ENCODE peak calls at places on chromosome 21, in ten cellular contexts. One of them, this sample, is unnamed.

GRCh38 chr21:27329255-27329851 is 362.5 kb upstream of the ADAMTS5 start:
- DNase-seq in left ventricle myocardium inferior: no peak
- DNase-seq in progenitor cell of endocrine pancreas: no peak
- DNase-seq in activated CD8-positive, alpha-beta T cell treated with anti-CD3 and anti-CD28 coated beads for 36 hours: no peak
- DNase-seq in astrocyte of the cerebellum: no peak
- DNase-seq in endothelial cell: no peak
- DNase-seq in CD8-positive, alpha-beta T cell: no peak
- DNase-seq in fibroblast of lung: peak
- DNase-seq in IMR-90: peak
- DNase-seq in uterus: no peak
- DNase-seq in this sample: no peak

GRCh38 chr21:46083271-46084040 is 14.5 kb upstream of the COL6A2 start:
- DNase-seq in astrocyte of the cerebellum: no peak
- DNase-seq in activated CD8-positive, alpha-beta T cell treated with anti-CD3 and anti-CD28 coated beads for 36 hours: no peak
- DNase-seq in uterus: peak
- DNase-seq in left ventricle myocardium inferior: no peak
- DNase-seq in CD8-positive, alpha-beta T cell: no peak
- DNase-seq in endothelial cell: no peak
- DNase-seq in IMR-90: no peak
- DNase-seq in progenitor cell of endocrine pancreas: no peak
- DNase-seq in fibroblast of lung: peak
- DNase-seq in this sample: no peak

GRCh38 chr21:26846036-26846931 is 1.1 kb upstream of the ADAMTS1 start:
- DNase-seq in progenitor cell of endocrine pancreas: peak
- DNase-seq in fibroblast of lung: peak
- DNase-seq in astrocyte of the cerebellum: no peak
- DNase-seq in uterus: peak
- DNase-seq in activated CD8-positive, alpha-beta T cell treated with anti-CD3 and anti-CD28 coated beads for 36 hours: peak
- DNase-seq in left ventricle myocardium inferior: peak
- DNase-seq in endothelial cell: peak
- DNase-seq in IMR-90: peak
- DNase-seq in CD8-positive, alpha-beta T cell: no peak
- DNase-seq in this sample: no peak

GRCh38 chr21:33268736-33269441 is 2.7 kb downstream of the IL10RB start:
- DNase-seq in progenitor cell of endocrine pancreas: no peak
- DNase-seq in CD8-positive, alpha-beta T cell: no peak
- DNase-seq in activated CD8-positive, alpha-beta T cell treated with anti-CD3 and anti-CD28 coated beads for 36 hours: peak
- DNase-seq in uterus: no peak
- DNase-seq in astrocyte of the cerebellum: no peak
- DNase-seq in fibroblast of lung: no peak
- DNase-seq in left ventricle myocardium inferior: no peak
- DNase-seq in IMR-90: no peak
- DNase-seq in endothelial cell: no peak
- DNase-seq in this sample: peak

GRCh38 chr21:17819878-17820232 is 699 bp upstream of the C21orf91 start:
- DNase-seq in fibroblast of lung: no peak
- DNase-seq in uterus: no peak
- DNase-seq in left ventricle myocardium inferior: no peak
- DNase-seq in IMR-90: peak
- DNase-seq in astrocyte of the cerebellum: no peak
- DNase-seq in CD8-positive, alpha-beta T cell: no peak
- DNase-seq in endothelial cell: no peak
- DNase-seq in progenitor cell of endocrine pancreas: no peak
- DNase-seq in activated CD8-positive, alpha-beta T cell treated with anti-CD3 and anti-CD28 coated beads for 36 hours: peak
- DNase-seq in this sample: peak

GRCh38 chr21:43005635-43006034 is 31.3 kb downstream of the PKNOX1 start:
- DNase-seq in CD8-positive, alpha-beta T cell: no peak
- DNase-seq in endothelial cell: no peak
- DNase-seq in activated CD8-positive, alpha-beta T cell treated with anti-CD3 and anti-CD28 coated beads for 36 hours: no peak
- DNase-seq in astrocyte of the cerebellum: no peak
- DNase-seq in progenitor cell of endocrine pancreas: no peak
- DNase-seq in uterus: no peak
- DNase-seq in left ventricle myocardium inferior: no peak
- DNase-seq in IMR-90: no peak
- DNase-seq in fibroblast of lung: no peak
- DNase-seq in this sample: no peak

GRCh38 chr21:45937721-45938452 is 43.7 kb upstream of the COL6A1 start:
- DNase-seq in fibroblast of lung: no peak
- DNase-seq in progenitor cell of endocrine pancreas: no peak
- DNase-seq in IMR-90: no peak
- DNase-seq in CD8-positive, alpha-beta T cell: no peak
- DNase-seq in left ventricle myocardium inferior: no peak
- DNase-seq in activated CD8-positive, alpha-beta T cell treated with anti-CD3 and anti-CD28 coated beads for 36 hours: no peak
- DNase-seq in uterus: no peak
- DNase-seq in astrocyte of the cerebellum: no peak
- DNase-seq in endothelial cell: no peak
- DNase-seq in this sample: no peak

GRCh38 chr21:45902292-45902995 is 79.1 kb upstream of the COL6A1 start:
- DNase-seq in CD8-positive, alpha-beta T cell: no peak
- DNase-seq in fibroblast of lung: no peak
- DNase-seq in left ventricle myocardium inferior: no peak
- DNase-seq in astrocyte of the cerebellum: no peak
- DNase-seq in IMR-90: no peak
- DNase-seq in progenitor cell of endocrine pancreas: no peak
- DNase-seq in uterus: no peak
- DNase-seq in activated CD8-positive, alpha-beta T cell treated with anti-CD3 and anti-CD28 coated beads for 36 hours: no peak
- DNase-seq in endothelial cell: no peak
- DNase-seq in this sample: no peak

GRCh38 chr21:34074283-34075098 is 1.1 kb downstream of the MRPS6 start:
- DNase-seq in fibroblast of lung: peak
- DNase-seq in astrocyte of the cerebellum: no peak
- DNase-seq in endothelial cell: peak
- DNase-seq in left ventricle myocardium inferior: no peak
- DNase-seq in activated CD8-positive, alpha-beta T cell treated with anti-CD3 and anti-CD28 coated beads for 36 hours: peak
- DNase-seq in uterus: no peak
- DNase-seq in CD8-positive, alpha-beta T cell: no peak
- DNase-seq in IMR-90: no peak
- DNase-seq in progenitor cell of endocrine pancreas: no peak
- DNase-seq in this sample: no peak

GRCh38 chr21:45450741-45451740 is 46.1 kb downstream of the COL18A1 start:
- DNase-seq in activated CD8-positive, alpha-beta T cell treated with anti-CD3 and anti-CD28 coated beads for 36 hours: no peak
- DNase-seq in astrocyte of the cerebellum: no peak
- DNase-seq in CD8-positive, alpha-beta T cell: no peak
- DNase-seq in IMR-90: no peak
- DNase-seq in uterus: no peak
- DNase-seq in fibroblast of lung: peak
- DNase-seq in left ventricle myocardium inferior: peak
- DNase-seq in progenitor cell of endocrine pancreas: no peak
- DNase-seq in endothelial cell: no peak
- DNase-seq in this sample: no peak

GRCh38 chr21:43299441-43300277 is 127.3 kb downstream of the SIK1 start:
- DNase-seq in uterus: no peak
- DNase-seq in fibroblast of lung: no peak
- DNase-seq in endothelial cell: no peak
- DNase-seq in astrocyte of the cerebellum: no peak
- DNase-seq in progenitor cell of endocrine pancreas: no peak
- DNase-seq in IMR-90: no peak
- DNase-seq in CD8-positive, alpha-beta T cell: no peak
- DNase-seq in left ventricle myocardium inferior: peak
- DNase-seq in activated CD8-positive, alpha-beta T cell treated with anti-CD3 and anti-CD28 coated beads for 36 hours: no peak
- DNase-seq in this sample: no peak

GRCh38 chr21:20627594-20627993 is 370.6 kb upstream of the NCAM2 start:
- DNase-seq in uterus: no peak
- DNase-seq in activated CD8-positive, alpha-beta T cell treated with anti-CD3 and anti-CD28 coated beads for 36 hours: no peak
- DNase-seq in endothelial cell: no peak
- DNase-seq in IMR-90: no peak
- DNase-seq in CD8-positive, alpha-beta T cell: no peak
- DNase-seq in left ventricle myocardium inferior: no peak
- DNase-seq in fibroblast of lung: no peak
- DNase-seq in progenitor cell of endocrine pancreas: no peak
- DNase-seq in astrocyte of the cerebellum: no peak
- DNase-seq in this sample: no peak

GRCh38 chr21:39738566-39738965 is 6.4 kb upstream of the IGSF5 start:
- DNase-seq in astrocyte of the cerebellum: no peak
- DNase-seq in left ventricle myocardium inferior: no peak
- DNase-seq in activated CD8-positive, alpha-beta T cell treated with anti-CD3 and anti-CD28 coated beads for 36 hours: no peak
- DNase-seq in uterus: no peak
- DNase-seq in endothelial cell: no peak
- DNase-seq in progenitor cell of endocrine pancreas: no peak
- DNase-seq in fibroblast of lung: no peak
- DNase-seq in CD8-positive, alpha-beta T cell: no peak
- DNase-seq in IMR-90: no peak
- DNase-seq in this sample: no peak
- TF ChIP-seq CTCF in astrocyte of the cerebellum: no peak
- TF ChIP-seq CTCF in left ventricle myocardium inferior: no peak
- TF ChIP-seq CTCF in activated CD8-positive, alpha-beta T cell treated with anti-CD3 and anti-CD28 coated beads for 36 hours: no peak
- TF ChIP-seq CTCF in uterus: no peak
- TF ChIP-seq CTCF in endothelial cell: no peak
- TF ChIP-seq CTCF in progenitor cell of endocrine pancreas: no peak
- TF ChIP-seq CTCF in fibroblast of lung: no peak
- TF ChIP-seq CTCF in CD8-positive, alpha-beta T cell: no peak
- TF ChIP-seq CTCF in IMR-90: no peak
- TF ChIP-seq CTCF in this sample: no peak

GRCh38 chr21:16608209-16608830 is 878.5 kb downstream of the USP25 start:
- DNase-seq in uterus: no peak
- DNase-seq in astrocyte of the cerebellum: no peak
- DNase-seq in activated CD8-positive, alpha-beta T cell treated with anti-CD3 and anti-CD28 coated beads for 36 hours: no peak
- DNase-seq in endothelial cell: no peak
- DNase-seq in IMR-90: no peak
- DNase-seq in progenitor cell of endocrine pancreas: no peak
- DNase-seq in left ventricle myocardium inferior: no peak
- DNase-seq in fibroblast of lung: peak
- DNase-seq in CD8-positive, alpha-beta T cell: no peak
- DNase-seq in this sample: no peak
- TF ChIP-seq CTCF in uterus: no peak
- TF ChIP-seq CTCF in astrocyte of the cerebellum: peak
- TF ChIP-seq CTCF in activated CD8-positive, alpha-beta T cell treated with anti-CD3 and anti-CD28 coated beads for 36 hours: no peak
- TF ChIP-seq CTCF in endothelial cell: no peak
- TF ChIP-seq CTCF in IMR-90: peak
- TF ChIP-seq CTCF in progenitor cell of endocrine pancreas: peak
- TF ChIP-seq CTCF in left ventricle myocardium inferior: peak
- TF ChIP-seq CTCF in fibroblast of lung: peak
- TF ChIP-seq CTCF in CD8-positive, alpha-beta T cell: no peak
- TF ChIP-seq CTCF in this sample: no peak

DNA sequence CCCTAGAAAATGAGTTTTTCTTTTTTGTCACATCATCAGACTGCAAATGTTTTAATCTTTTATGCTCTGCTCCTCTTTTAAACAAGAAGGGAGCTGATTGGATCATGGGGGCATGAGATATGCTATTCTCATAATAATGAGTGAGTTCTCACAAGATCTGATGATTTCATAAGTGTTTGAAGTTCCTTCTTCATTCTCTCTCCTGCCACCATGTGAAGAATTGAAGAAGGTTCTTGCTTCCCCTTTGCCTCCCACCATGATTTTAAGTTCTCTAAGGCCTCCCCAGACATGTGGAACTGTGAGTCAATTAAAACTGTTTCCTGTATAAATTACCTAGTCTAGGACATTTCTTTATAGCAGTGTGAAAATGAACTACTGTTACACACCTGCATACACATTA is 218.2 kb downstream of the NRIP1 start:
- DNase-seq in fibroblast of lung: no peak
- DNase-seq in endothelial cell: no peak
- DNase-seq in uterus: no peak
- DNase-seq in IMR-90: no peak
- DNase-seq in activated CD8-positive, alpha-beta T cell treated with anti-CD3 and anti-CD28 coated beads for 36 hours: no peak
- DNase-seq in left ventricle myocardium inferior: no peak
- DNase-seq in CD8-positive, alpha-beta T cell: no peak
- DNase-seq in progenitor cell of endocrine pancreas: no peak
- DNase-seq in astrocyte of the cerebellum: no peak
- DNase-seq in this sample: no peak
- TF ChIP-seq CTCF in fibroblast of lung: no peak
- TF ChIP-seq CTCF in endothelial cell: no peak
- TF ChIP-seq CTCF in uterus: no peak
- TF ChIP-seq CTCF in IMR-90: no peak
- TF ChIP-seq CTCF in activated CD8-positive, alpha-beta T cell treated with anti-CD3 and anti-CD28 coated beads for 36 hours: no peak
- TF ChIP-seq CTCF in left ventricle myocardium inferior: no peak
- TF ChIP-seq CTCF in CD8-positive, alpha-beta T cell: no peak
- TF ChIP-seq CTCF in progenitor cell of endocrine pancreas: no peak
- TF ChIP-seq CTCF in astrocyte of the cerebellum: no peak
- TF ChIP-seq CTCF in this sample: no peak

GRCh38 chr21:41325138-41325537 is 8.5 kb downstream of the FAM3B start:
- DNase-seq in left ventricle myocardium inferior: no peak
- DNase-seq in endothelial cell: no peak
- DNase-seq in IMR-90: no peak
- DNase-seq in CD8-positive, alpha-beta T cell: no peak
- DNase-seq in progenitor cell of endocrine pancreas: no peak
- DNase-seq in uterus: no peak
- DNase-seq in activated CD8-positive, alpha-beta T cell treated with anti-CD3 and anti-CD28 coated beads for 36 hours: no peak
- DNase-seq in astrocyte of the cerebellum: no peak
- DNase-seq in fibroblast of lung: no peak
- DNase-seq in this sample: no peak

GRCh38 chr21:41328660-41329300 is 12.2 kb downstream of the FAM3B start:
- DNase-seq in astrocyte of the cerebellum: peak
- DNase-seq in activated CD8-positive, alpha-beta T cell treated with anti-CD3 and anti-CD28 coated beads for 36 hours: no peak
- DNase-seq in IMR-90: peak
- DNase-seq in endothelial cell: no peak
- DNase-seq in uterus: no peak
- DNase-seq in CD8-positive, alpha-beta T cell: no peak
- DNase-seq in fibroblast of lung: no peak
- DNase-seq in left ventricle myocardium inferior: no peak
- DNase-seq in progenitor cell of endocrine pancreas: no peak
- DNase-seq in this sample: no peak

GRCh38 chr21:41326414-41327080 is 9.9 kb downstream of the FAM3B start:
- DNase-seq in fibroblast of lung: no peak
- DNase-seq in CD8-positive, alpha-beta T cell: no peak
- DNase-seq in uterus: no peak
- DNase-seq in astrocyte of the cerebellum: no peak
- DNase-seq in activated CD8-positive, alpha-beta T cell treated with anti-CD3 and anti-CD28 coated beads for 36 hours: no peak
- DNase-seq in left ventricle myocardium inferior: no peak
- DNase-seq in progenitor cell of endocrine pancreas: no peak
- DNase-seq in IMR-90: no peak
- DNase-seq in endothelial cell: no peak
- DNase-seq in this sample: no peak

GRCh38 chr21:41322496-41323382 is 6.1 kb downstream of the FAM3B start:
- DNase-seq in IMR-90: no peak
- DNase-seq in progenitor cell of endocrine pancreas: peak
- DNase-seq in CD8-positive, alpha-beta T cell: no peak
- DNase-seq in fibroblast of lung: no peak
- DNase-seq in activated CD8-positive, alpha-beta T cell treated with anti-CD3 and anti-CD28 coated beads for 36 hours: no peak
- DNase-seq in left ventricle myocardium inferior: no peak
- DNase-seq in astrocyte of the cerebellum: no peak
- DNase-seq in endothelial cell: no peak
- DNase-seq in uterus: no peak
- DNase-seq in this sample: no peak

GRCh38 chr21:41327753-41328152 is 11.2 kb downstream of the FAM3B start:
- DNase-seq in CD8-positive, alpha-beta T cell: no peak
- DNase-seq in left ventricle myocardium inferior: no peak
- DNase-seq in progenitor cell of endocrine pancreas: no peak
- DNase-seq in astrocyte of the cerebellum: no peak
- DNase-seq in IMR-90: no peak
- DNase-seq in fibroblast of lung: no peak
- DNase-seq in endothelial cell: no peak
- DNase-seq in uterus: no peak
- DNase-seq in activated CD8-positive, alpha-beta T cell treated with anti-CD3 and anti-CD28 coated beads for 36 hours: no peak
- DNase-seq in this sample: no peak
- TF ChIP-seq CTCF in CD8-positive, alpha-beta T cell: no peak
- TF ChIP-seq CTCF in left ventricle myocardium inferior: no peak
- TF ChIP-seq CTCF in progenitor cell of endocrine pancreas: no peak
- TF ChIP-seq CTCF in astrocyte of the cerebellum: no peak
- TF ChIP-seq CTCF in IMR-90: no peak
- TF ChIP-seq CTCF in fibroblast of lung: no peak
- TF ChIP-seq CTCF in endothelial cell: no peak
- TF ChIP-seq CTCF in uterus: no peak
- TF ChIP-seq CTCF in activated CD8-positive, alpha-beta T cell treated with anti-CD3 and anti-CD28 coated beads for 36 hours: no peak
- TF ChIP-seq CTCF in this sample: no peak

DNA sequence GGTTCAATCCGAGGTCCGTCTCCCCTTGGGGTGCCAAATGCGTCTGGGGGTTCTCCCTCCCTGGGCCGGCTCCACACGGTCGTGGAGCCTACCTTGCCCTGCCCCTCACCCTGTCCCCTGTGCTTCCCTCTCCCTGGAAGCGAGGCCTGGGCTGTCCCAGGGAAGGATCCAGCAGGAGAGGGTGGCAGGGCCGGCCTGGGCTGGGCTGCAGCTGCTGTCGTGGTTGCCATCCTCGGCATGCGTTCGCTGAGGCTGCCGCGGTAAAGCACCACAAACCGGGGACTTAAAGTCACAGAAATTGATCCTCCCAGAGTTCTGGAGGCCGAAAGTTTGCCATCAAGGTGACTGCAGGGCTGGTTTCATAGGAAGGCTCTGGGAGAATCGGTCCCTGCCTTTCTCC is 123.0 kb upstream of the TMPRSS2 start:
- DNase-seq in progenitor cell of endocrine pancreas: no peak
- DNase-seq in activated CD8-positive, alpha-beta T cell treated with anti-CD3 and anti-CD28 coated beads for 36 hours: no peak
- DNase-seq in left ventricle myocardium inferior: no peak
- DNase-seq in IMR-90: no peak
- DNase-seq in CD8-positive, alpha-beta T cell: no peak
- DNase-seq in uterus: no peak
- DNase-seq in astrocyte of the cerebellum: no peak
- DNase-seq in endothelial cell: no peak
- DNase-seq in fibroblast of lung: no peak
- DNase-seq in this sample: no peak
- TF ChIP-seq CTCF in progenitor cell of endocrine pancreas: no peak
- TF ChIP-seq CTCF in activated CD8-positive, alpha-beta T cell treated with anti-CD3 and anti-CD28 coated beads for 36 hours: no peak
- TF ChIP-seq CTCF in left ventricle myocardium inferior: no peak
- TF ChIP-seq CTCF in IMR-90: no peak
- TF ChIP-seq CTCF in CD8-positive, alpha-beta T cell: no peak
- TF ChIP-seq CTCF in uterus: no peak
- TF ChIP-seq CTCF in astrocyte of the cerebellum: no peak
- TF ChIP-seq CTCF in endothelial cell: no peak
- TF ChIP-seq CTCF in fibroblast of lung: no peak
- TF ChIP-seq CTCF in this sample: no peak